ENCODE peak calls at places on chromosome 6, in nine cellular contexts. One of them, this sample, is unnamed.
A peak's percentile ranks its signal among the peaks of the same experiment; 100 is the strongest.

GRCh38 chr6:1608222-1608975 is 1.3 kb upstream of the FOXC1 start:
- DNase-seq in ovary: no peak
- DNase-seq in fibroblast of lung: peak; percentile 28
- DNase-seq in GM12878: no peak
- DNase-seq in GM10248: no peak
- DNase-seq in omental fat pad: no peak
- DNase-seq in coronary artery: peak; percentile 74
- DNase-seq in GM20000: peak; percentile 45
- DNase-seq in left ventricle myocardium inferior: no peak
- DNase-seq in this sample: no peak

GRCh38 chr6:140436023-140436811 is 1061.8 kb upstream of the CITED2 start:
- DNase-seq in coronary artery: no peak
- DNase-seq in GM12878: no peak
- DNase-seq in ovary: no peak
- DNase-seq in GM20000: no peak
- DNase-seq in fibroblast of lung: no peak
- DNase-seq in omental fat pad: no peak
- DNase-seq in GM10248: no peak
- DNase-seq in left ventricle myocardium inferior: no peak
- DNase-seq in this sample: no peak

GRCh38 chr6:54847799-54848597 is 1.4 kb downstream of the FAM83B start:
- DNase-seq in fibroblast of lung: peak; percentile 46
- DNase-seq in GM10248: no peak
- DNase-seq in GM20000: no peak
- DNase-seq in ovary: no peak
- DNase-seq in left ventricle myocardium inferior: no peak
- DNase-seq in GM12878: no peak
- DNase-seq in coronary artery: no peak
- DNase-seq in omental fat pad: no peak
- DNase-seq in this sample: no peak

GRCh38 chr6:10558575-10558974 is 37.4 kb downstream of the GCNT2 start:
- DNase-seq in omental fat pad: no peak
- DNase-seq in coronary artery: no peak
- DNase-seq in GM10248: no peak
- DNase-seq in left ventricle myocardium inferior: no peak
- DNase-seq in GM20000: no peak
- DNase-seq in GM12878: no peak
- DNase-seq in fibroblast of lung: no peak
- DNase-seq in ovary: no peak
- DNase-seq in this sample: no peak

GRCh38 chr6:121485359-121485809 is 49.9 kb downstream of the GJA1 start:
- DNase-seq in fibroblast of lung: no peak
- DNase-seq in ovary: no peak
- DNase-seq in omental fat pad: no peak
- DNase-seq in GM12878: no peak
- DNase-seq in coronary artery: no peak
- DNase-seq in GM20000: no peak
- DNase-seq in left ventricle myocardium inferior: no peak
- DNase-seq in GM10248: no peak
- DNase-seq in this sample: no peak

GRCh38 chr6:133945158-133945557 is 7.9 kb upstream of the TBPL1 start:
- DNase-seq in GM10248: no peak
- DNase-seq in omental fat pad: no peak
- DNase-seq in fibroblast of lung: no peak
- DNase-seq in ovary: no peak
- DNase-seq in left ventricle myocardium inferior: no peak
- DNase-seq in GM12878: no peak
- DNase-seq in coronary artery: no peak
- DNase-seq in GM20000: no peak
- DNase-seq in this sample: no peak

GRCh38 chr6:94050515-94050914 is 631.2 kb upstream of the EPHA7 start:
- DNase-seq in GM20000: no peak
- DNase-seq in left ventricle myocardium inferior: no peak
- DNase-seq in coronary artery: no peak
- DNase-seq in GM12878: no peak
- DNase-seq in omental fat pad: no peak
- DNase-seq in fibroblast of lung: no peak
- DNase-seq in ovary: no peak
- DNase-seq in GM10248: no peak
- DNase-seq in this sample: no peak

GRCh38 chr6:14265049-14266021 is 147.8 kb downstream of the CD83 start:
- DNase-seq in left ventricle myocardium inferior: no peak
- DNase-seq in fibroblast of lung: no peak
- DNase-seq in GM12878: no peak
- DNase-seq in GM20000: no peak
- DNase-seq in ovary: no peak
- DNase-seq in coronary artery: peak; percentile 17
- DNase-seq in GM10248: no peak
- DNase-seq in omental fat pad: no peak
- DNase-seq in this sample: no peak

GRCh38 chr6:26607434-26608230 is 10.9 kb downstream of the ABT1 start:
- DNase-seq in ovary: no peak
- DNase-seq in coronary artery: no peak
- DNase-seq in left ventricle myocardium inferior: no peak
- DNase-seq in omental fat pad: no peak
- DNase-seq in GM20000: peak; percentile 72
- DNase-seq in fibroblast of lung: peak; percentile 72
- DNase-seq in GM12878: no peak
- DNase-seq in GM10248: peak; percentile 68
- DNase-seq in this sample: no peak

DNA sequence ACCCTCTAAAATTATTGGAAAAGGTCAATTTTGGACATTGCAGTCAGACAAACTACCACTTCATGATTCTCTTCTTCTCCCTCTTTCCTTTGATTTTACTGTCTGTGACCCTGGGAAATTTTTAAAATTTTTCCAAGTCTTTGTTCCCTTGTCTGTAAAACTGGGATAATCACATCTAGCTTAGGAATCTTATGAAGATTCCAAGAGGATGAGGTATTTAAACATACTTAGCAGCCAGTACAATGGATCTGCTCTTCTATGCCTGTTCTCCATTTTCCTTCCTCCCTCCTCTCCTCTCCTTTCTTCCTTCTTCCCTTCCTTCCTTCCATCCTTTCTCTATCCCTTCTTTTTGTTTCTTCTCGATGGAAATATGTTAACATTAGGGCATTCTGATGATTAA is 651.6 kb upstream of the MARCKS start:
- DNase-seq in GM12878: no peak
- DNase-seq in coronary artery: no peak
- DNase-seq in GM10248: no peak
- DNase-seq in omental fat pad: no peak
- DNase-seq in fibroblast of lung: no peak
- DNase-seq in GM20000: no peak
- DNase-seq in ovary: no peak
- DNase-seq in left ventricle myocardium inferior: no peak
- DNase-seq in this sample: no peak
- TF ChIP-seq CTCF in GM12878: no peak
- TF ChIP-seq CTCF in coronary artery: no peak
- TF ChIP-seq CTCF in GM10248: no peak
- TF ChIP-seq CTCF in omental fat pad: no peak
- TF ChIP-seq CTCF in fibroblast of lung: no peak
- TF ChIP-seq CTCF in GM20000: no peak
- TF ChIP-seq CTCF in ovary: no peak
- TF ChIP-seq CTCF in left ventricle myocardium inferior: no peak
- TF ChIP-seq CTCF in this sample: no peak

DNA sequence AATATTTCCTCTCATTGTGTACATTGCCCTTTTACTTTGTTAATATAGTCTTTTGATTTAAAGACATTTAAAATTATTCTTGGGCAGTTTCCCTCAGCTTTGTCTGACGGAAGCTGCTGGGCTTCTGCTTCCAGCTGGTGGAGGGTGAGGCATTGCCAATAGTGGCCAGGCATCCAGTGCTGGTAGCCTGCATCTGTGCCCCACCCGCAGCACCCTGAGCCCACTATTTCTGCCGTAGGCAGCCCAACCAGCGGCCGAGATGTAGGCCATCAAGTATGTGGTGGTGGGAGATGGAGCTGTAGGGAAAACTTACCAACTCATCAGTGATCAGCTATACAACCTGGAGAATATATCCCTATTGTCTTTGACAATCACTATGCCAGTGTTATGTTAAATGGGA is 226.0 kb upstream of the SYNCRIP start:
- DNase-seq in left ventricle myocardium inferior: no peak
- DNase-seq in coronary artery: no peak
- DNase-seq in omental fat pad: no peak
- DNase-seq in fibroblast of lung: no peak
- DNase-seq in GM12878: no peak
- DNase-seq in GM20000: no peak
- DNase-seq in ovary: no peak
- DNase-seq in GM10248: no peak
- DNase-seq in this sample: no peak
- TF ChIP-seq CTCF in left ventricle myocardium inferior: no peak
- TF ChIP-seq CTCF in coronary artery: no peak
- TF ChIP-seq CTCF in omental fat pad: no peak
- TF ChIP-seq CTCF in fibroblast of lung: no peak
- TF ChIP-seq CTCF in GM12878: no peak
- TF ChIP-seq CTCF in GM20000: no peak
- TF ChIP-seq CTCF in ovary: no peak
- TF ChIP-seq CTCF in GM10248: no peak
- TF ChIP-seq CTCF in this sample: no peak

DNA sequence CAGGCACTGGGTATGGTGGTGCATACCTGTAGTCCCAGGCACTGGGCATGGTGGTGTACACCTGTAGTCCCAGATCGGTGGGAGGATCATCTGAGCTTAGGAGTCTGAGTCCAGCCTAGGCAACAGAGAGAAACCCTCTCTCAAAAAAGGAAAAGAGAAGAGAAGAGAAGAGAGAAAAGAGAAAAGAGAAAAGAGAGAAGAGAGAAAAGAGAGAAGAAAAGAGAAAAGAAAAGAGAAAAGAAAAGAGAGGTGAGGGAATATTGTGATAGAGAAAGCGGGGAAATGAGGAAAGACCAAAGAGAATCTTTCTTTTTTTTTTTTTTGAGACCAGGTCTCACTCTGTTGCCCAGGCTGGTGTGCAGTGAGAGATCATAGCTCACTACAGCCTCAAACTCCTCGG is 108.7 kb downstream of the ARHGAP18 start:
- DNase-seq in GM10248: no peak
- DNase-seq in coronary artery: no peak
- DNase-seq in omental fat pad: no peak
- DNase-seq in GM12878: no peak
- DNase-seq in ovary: no peak
- DNase-seq in GM20000: no peak
- DNase-seq in left ventricle myocardium inferior: no peak
- DNase-seq in fibroblast of lung: no peak
- DNase-seq in this sample: no peak
- TF ChIP-seq CTCF in GM10248: no peak
- TF ChIP-seq CTCF in coronary artery: no peak
- TF ChIP-seq CTCF in omental fat pad: no peak
- TF ChIP-seq CTCF in GM12878: no peak
- TF ChIP-seq CTCF in ovary: no peak
- TF ChIP-seq CTCF in GM20000: no peak
- TF ChIP-seq CTCF in left ventricle myocardium inferior: no peak
- TF ChIP-seq CTCF in fibroblast of lung: no peak
- TF ChIP-seq CTCF in this sample: no peak

DNA sequence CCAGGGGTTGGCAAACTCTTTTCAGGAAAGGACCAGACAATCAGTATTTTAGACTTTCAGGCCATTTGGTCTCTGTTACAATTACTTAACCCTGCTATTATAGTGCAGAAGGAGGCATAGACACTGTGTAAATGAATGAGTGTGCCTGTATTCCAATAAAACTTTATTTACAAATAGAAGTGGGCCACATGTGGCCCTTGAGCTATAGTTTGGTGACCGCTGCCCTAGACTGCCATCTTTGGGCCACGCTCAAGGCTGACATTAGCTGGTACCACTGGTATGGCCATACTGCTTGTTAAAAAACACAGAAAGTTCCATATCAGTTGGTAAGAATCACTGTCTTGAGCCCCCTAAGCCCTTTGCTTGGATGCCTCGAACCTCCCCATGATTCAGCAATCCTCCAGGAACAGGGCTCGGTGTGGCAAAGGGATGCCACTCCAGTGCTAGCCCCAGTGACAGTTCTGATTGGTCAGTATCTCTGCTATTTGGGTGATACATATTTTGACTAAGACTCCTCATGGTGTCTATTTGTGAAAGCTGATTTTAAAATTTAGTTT is 23.3 kb upstream of the SNRNP48 start:
- DNase-seq in GM10248: no peak
- DNase-seq in ovary: no peak
- DNase-seq in GM12878: no peak
- DNase-seq in GM20000: no peak
- DNase-seq in coronary artery: no peak
- DNase-seq in omental fat pad: no peak
- DNase-seq in left ventricle myocardium inferior: no peak
- DNase-seq in fibroblast of lung: no peak
- DNase-seq in this sample: no peak
- TF ChIP-seq CTCF in GM10248: no peak
- TF ChIP-seq CTCF in ovary: no peak
- TF ChIP-seq CTCF in GM12878: no peak
- TF ChIP-seq CTCF in GM20000: no peak
- TF ChIP-seq CTCF in coronary artery: no peak
- TF ChIP-seq CTCF in omental fat pad: no peak
- TF ChIP-seq CTCF in left ventricle myocardium inferior: no peak
- TF ChIP-seq CTCF in fibroblast of lung: no peak
- TF ChIP-seq CTCF in this sample: no peak

GRCh38 chr6:57221191-57221935 is 744 bp downstream of the RAB23 start:
- DNase-seq in ovary: peak; percentile 77
- DNase-seq in omental fat pad: no peak
- DNase-seq in GM20000: peak; percentile 67
- DNase-seq in coronary artery: peak; percentile 79
- DNase-seq in fibroblast of lung: peak; percentile 63
- DNase-seq in left ventricle myocardium inferior: peak; percentile 51
- DNase-seq in GM10248: peak; percentile 69
- DNase-seq in GM12878: no peak
- DNase-seq in this sample: no peak
- TF ChIP-seq CTCF in ovary: peak; percentile 60
- TF ChIP-seq CTCF in omental fat pad: no peak
- TF ChIP-seq CTCF in GM20000: no peak
- TF ChIP-seq CTCF in coronary artery: peak; percentile 26
- TF ChIP-seq CTCF in fibroblast of lung: peak; percentile 36
- TF ChIP-seq CTCF in left ventricle myocardium inferior: peak; percentile 56
- TF ChIP-seq CTCF in GM10248: no peak
- TF ChIP-seq CTCF in GM12878: peak; percentile 25
- TF ChIP-seq CTCF in this sample: no peak